ENCODE peak calls at places on chromosomes 16 and 17, in nine cellular contexts. M is endothelial cell; F is foreskin fibroblast; Q is HuH-7.5; Y is stromal cell of bone marrow; E is NCI-H1930; J is activated CD4-positive, alpha-beta T cell treated with anti-CD3 and anti-CD28 coated beads, Interleukin-2, amount 50 U/mL, for 48 hours; T is WTC11; V is fibroblast of the aortic adventitia. P is an unnamed sample.

GRCh38 chr16:27363797-27364196 is 38.2 kb upstream of the IL21R start:
- DNase-seq in M (no peak), F (peak), Q (no peak), Y (no peak), E (no peak), J (no peak), T (no peak), V (no peak), P (no peak)

GRCh38 chr16:67707790-67708189 is 11.3 kb downstream of the GFOD2 start:
- DNase-seq in M (no peak), F (no peak), Q (no peak), Y (no peak), E (no peak), J (no peak), T (no peak), V (no peak), P (no peak)

GRCh38 chr16:73713301-73713700 is 583.3 kb upstream of the PSMD7 start:
- DNase-seq in M (no peak), F (no peak), Q (no peak), Y (no peak), E (no peak), J (no peak), T (no peak), V (no peak), P (no peak)

GRCh38 chr16:57966986-57967385 is 3.9 kb downstream of the CNGB1 start:
- DNase-seq in M (no peak), F (no peak), Q (no peak), Y (no peak), E (no peak), J (no peak), T (no peak), V (no peak), P (no peak)

GRCh38 chr16:55562936-55563335 is 3.5 kb upstream of the CAPNS2 start:
- DNase-seq in M (no peak), F (peak), Q (no peak), Y (peak), E (no peak), J (no peak), T (no peak), V (peak), P (no peak)

GRCh38 chr17:72602517-72603345 is 481.9 kb downstream of the SOX9 start:
- DNase-seq in M (no peak), F (peak), Q (no peak), Y (peak), E (no peak), J (no peak), T (peak), V (peak), P (no peak)

GRCh38 chr16:85963746-85964370 is 64.9 kb downstream of the IRF8 start:
- DNase-seq in M (no peak), F (peak), Q (no peak), Y (no peak), E (no peak), J (no peak), T (no peak), V (no peak), P (no peak)

GRCh38 chr17:3964203-3965122 is at the start of gene ATP2A3:
- DNase-seq in M (peak), F (peak), Q (no peak), Y (no peak), E (no peak), J (peak), T (peak), V (no peak), P (peak)

GRCh38 chr17:8835106-8835505 is 32.4 kb downstream of the PIK3R6 start:
- DNase-seq in M (no peak), F (no peak), Q (no peak), Y (no peak), E (no peak), J (no peak), T (no peak), V (no peak), P (no peak)

GRCh38 chr17:29590261-29590978 is 972 bp upstream of the GIT1 start:
- DNase-seq in M (no peak), F (peak), Q (no peak), Y (no peak), E (peak), J (no peak), T (no peak), V (peak), P (no peak)

GRCh38 chr17:47808036-47808829 is 13.4 kb downstream of the OSBPL7 start:
- DNase-seq in M (no peak), F (no peak), Q (no peak), Y (no peak), E (no peak), J (no peak), T (no peak), V (no peak), P (no peak)

GRCh38 chr17:29748400-29748799 is 125.7 kb upstream of the CORO6 start:
- DNase-seq in M (no peak), F (no peak), Q (no peak), Y (no peak), E (no peak), J (no peak), T (no peak), V (no peak), P (no peak)

GRCh38 chr17:74107107-74107506 is 96.4 kb upstream of the RPL38 start:
- DNase-seq in M (no peak), F (no peak), Q (no peak), Y (no peak), E (no peak), J (no peak), T (no peak), V (no peak), P (no peak)

GRCh38 chr17:19285218-19285900 is 48.2 kb downstream of the EPN2 start:
- DNase-seq in M (no peak), F (no peak), Q (no peak), Y (no peak), E (no peak), J (no peak), T (no peak), V (no peak), P (no peak)

GRCh38 chr16:84467709-84468108 is 36.8 kb downstream of the MEAK7 start:
- DNase-seq in M (no peak), F (no peak), Q (no peak), Y (no peak), E (no peak), J (no peak), T (no peak), V (no peak), P (no peak)

GRCh38 chr17:37608369-37609169 is 649 bp downstream of the SYNRG start:
- DNase-seq in M (peak), F (peak), Q (peak), Y (no peak), E (peak), J (no peak), T (peak), V (peak), P (no peak)

GRCh38 chr17:42055496-42055895 is 5.1 kb upstream of the C17orf113 start:
- DNase-seq in M (no peak), F (peak), Q (no peak), Y (no peak), E (no peak), J (no peak), T (no peak), V (no peak), P (no peak)

GRCh38 chr17:78168906-78169793 is 769 bp downstream of the SYNGR2 start:
- DNase-seq in M (peak), F (peak), Q (peak), Y (no peak), E (peak), J (peak), T (peak), V (no peak), P (peak)

GRCh38 chr16:2001456-2002355 is 7.9 kb downstream of the ZNF598 start:
- DNase-seq in M (no peak), F (no peak), Q (no peak), Y (no peak), E (no peak), J (no peak), T (no peak), V (no peak), P (no peak)